ENCODE peak calls at places on chromosomes 2 and 18, in ten cellular contexts. L is sciatic nerve; P is stimulated activated CD4-positive, alpha-beta T cell treated with anti-CD3 and anti-CD28 coated beads, Interleukin-1b, Interleukin-23, amount 100 ng/mL, for 1 hour; T is T-helper 1 cell; G is dermis blood vessel endothelial cell; K is NCI-H1105; H is HuH-7.5; W is AG09309; I is Kasumi-1; O is MM.1S. D is an unnamed sample.

GRCh38 chr2:205783872-205784510 is 101.7 kb downstream of the NRP2 start:
- DNase-seq in G (no peak), I (no peak), H (no peak), O (no peak), P (no peak), T (no peak), W (no peak), L (no peak), K (no peak), D (no peak)

GRCh38 chr18:74468547-74469014 is 11.5 kb upstream of the DIPK1C start:
- DNase-seq in W (no peak), H (no peak), P (no peak), G (peak), L (no peak), K (no peak), T (no peak), I (no peak), O (no peak), D (no peak)

GRCh38 chr2:33765122-33765521 is 166.0 kb upstream of the FAM98A start:
- DNase-seq in L (no peak), T (no peak), O (peak), I (peak), K (no peak), P (no peak), G (peak), H (no peak), W (no peak), D (no peak)

GRCh38 chr18:75139226-75139911 is 69.6 kb downstream of the PTGR3 start:
- DNase-seq in T (no peak), H (no peak), G (no peak), W (no peak), L (no peak), O (no peak), P (no peak), K (no peak), I (no peak), D (no peak)

GRCh38 chr2:36701391-36701795 is 4.9 kb downstream of the VIT start:
- DNase-seq in T (no peak), K (no peak), H (no peak), P (no peak), W (no peak), L (no peak), O (no peak), G (no peak), I (no peak), D (no peak)

GRCh38 chr2:28055325-28055970 is 164.9 kb downstream of the BABAM2 start:
- DNase-seq in T (no peak), O (no peak), H (no peak), P (no peak), W (no peak), L (no peak), I (no peak), G (peak), K (no peak), D (no peak)

GRCh38 chr2:154974041-154974440 is 275.5 kb downstream of the KCNJ3 start:
- DNase-seq in P (no peak), H (no peak), T (no peak), O (no peak), W (no peak), K (no peak), G (no peak), L (no peak), I (no peak), D (no peak)

GRCh38 chr2:23591111-23591510 is 206.1 kb downstream of the KLHL29 start:
- DNase-seq in H (no peak), O (no peak), W (no peak), K (no peak), T (no peak), P (no peak), G (peak), L (no peak), I (no peak), D (no peak)

GRCh38 chr18:56139792-56140254 is 498.6 kb downstream of the TXNL1 start:
- DNase-seq in W (no peak), G (no peak), I (no peak), O (no peak), T (no peak), P (no peak), H (no peak), K (no peak), L (no peak), D (peak)

GRCh38 chr2:71603851-71604708 is 150.7 kb downstream of the DYSF start:
- DNase-seq in I (no peak), O (no peak), K (no peak), P (no peak), H (no peak), L (peak), T (peak), G (peak), W (no peak), D (no peak)

GRCh38 chr2:109285244-109285651 is 156.2 kb downstream of the SH3RF3 start:
- DNase-seq in T (no peak), O (no peak), W (no peak), G (no peak), H (no peak), P (no peak), I (peak), L (no peak), K (no peak), D (no peak)

GRCh38 chr18:58417752-58418151 is 211.1 kb downstream of the ALPK2 start:
- DNase-seq in L (no peak), I (no peak), P (no peak), G (peak), T (no peak), O (no peak), W (no peak), K (no peak), H (no peak), D (peak)

GRCh38 chr18:10350661-10351060 is 103.8 kb upstream of the APCDD1 start:
- DNase-seq in I (no peak), G (no peak), H (no peak), L (no peak), P (no peak), T (no peak), W (no peak), O (no peak), K (no peak), D (no peak)

GRCh38 chr18:54284967-54285785 is 15.9 kb downstream of the POLI start:
- DNase-seq in G (peak), K (no peak), H (no peak), O (peak), I (no peak), T (no peak), P (no peak), W (peak), L (no peak), D (peak)

GRCh38 chr2:157761520-157761919 is 114.6 kb downstream of the ACVR1 start:
- DNase-seq in L (no peak), K (no peak), P (no peak), O (no peak), T (no peak), W (no peak), I (no peak), H (no peak), G (no peak), D (no peak)

GRCh38 chr2:47301277-47301618 is 101.7 kb upstream of the MSH2 start:
- DNase-seq in L (no peak), T (no peak), W (no peak), H (no peak), I (no peak), P (no peak), K (no peak), O (peak), G (no peak), D (no peak)

GRCh38 chr2:137155351-137156104 is 390.2 kb downstream of the THSD7B start:
- DNase-seq in I (no peak), G (no peak), K (no peak), H (no peak), T (no peak), P (no peak), O (no peak), W (no peak), L (no peak), D (peak)

GRCh38 chr2:46009315-46009714 is 287.9 kb upstream of the EPAS1 start:
- DNase-seq in W (no peak), T (no peak), K (no peak), L (no peak), P (no peak), G (no peak), I (no peak), H (no peak), O (peak), D (no peak)

GRCh38 chr2:234792566-234792965 is 159.3 kb upstream of the SH3BP4 start:
- DNase-seq in I (no peak), T (no peak), K (no peak), H (no peak), L (no peak), P (no peak), O (no peak), G (no peak), W (peak), D (peak)

GRCh38 chr2:71934595-71935263 is 212.9 kb downstream of the CYP26B1 start:
- DNase-seq in K (no peak), I (no peak), L (peak), W (peak), P (no peak), G (no peak), T (no peak), H (no peak), O (no peak), D (no peak)

GRCh38 chr2:119521437-119521825 is 2.9 kb downstream of the SCTR start:
- DNase-seq in G (no peak), P (no peak), H (no peak), O (no peak), I (no peak), T (no peak), L (no peak), K (no peak), W (no peak), D (no peak)

GRCh38 chr2:218889937-218890336 is 9.3 kb downstream of the WNT10A start:
- DNase-seq in K (no peak), P (no peak), H (no peak), L (peak), I (no peak), W (no peak), T (no peak), O (no peak), G (no peak), D (no peak)

GRCh38 chr2:101150306-101151140 is 659 bp downstream of the TBC1D8 start:
- DNase-seq in I (no peak), G (peak), P (no peak), L (peak), K (peak), T (no peak), O (peak), H (peak), W (no peak), D (no peak)

GRCh38 chr18:9135912-9136314 is 668 bp upstream of the ANKRD12 start:
- DNase-seq in K (peak), H (peak), W (no peak), L (no peak), T (no peak), I (peak), G (peak), O (peak), P (no peak), D (no peak)

GRCh38 chr18:25814841-25815458 is 275.5 kb downstream of the SS18 start:
- DNase-seq in K (peak), P (no peak), L (no peak), H (no peak), T (no peak), I (no peak), W (no peak), G (no peak), O (peak), D (no peak)

GRCh38 chr2:138275881-138276280 is 225.7 kb upstream of the SPOPL start:
- DNase-seq in K (no peak), L (no peak), G (no peak), O (no peak), W (no peak), I (no peak), P (no peak), T (no peak), H (no peak), D (no peak)

GRCh38 chr2:18401471-18401870 is 159.0 kb downstream of the RDH14 start:
- DNase-seq in P (no peak), I (no peak), G (no peak), O (no peak), T (no peak), H (no peak), L (no peak), W (no peak), K (no peak), D (no peak)

D was measured in skeletal muscle cell.